ENCODE peak calls at places on chromosome 21, in eight cellular contexts. One of them, this sample, is unnamed.

GRCh38 chr21:25507522-25507921 is 99.8 kb downstream of the MRPL39 start:
- DNase-seq in HFF-Myc: no peak
- DNase-seq in kidney tubule cell: no peak
- DNase-seq in lower lobe of right lung: no peak
- DNase-seq in astrocyte: no peak
- DNase-seq in Panc1: no peak
- DNase-seq in lower leg skin: no peak
- DNase-seq in RPMI7951: no peak
- DNase-seq in this sample: no peak

GRCh38 chr21:45029968-45030636 is 44.3 kb upstream of the ADARB1 start:
- DNase-seq in lower leg skin: peak
- DNase-seq in astrocyte: no peak
- DNase-seq in Panc1: no peak
- DNase-seq in kidney tubule cell: no peak
- DNase-seq in RPMI7951: no peak
- DNase-seq in lower lobe of right lung: no peak
- DNase-seq in HFF-Myc: no peak
- DNase-seq in this sample: no peak

GRCh38 chr21:40658237-40658636 is 188.7 kb downstream of the DSCAM start:
- DNase-seq in kidney tubule cell: peak
- DNase-seq in lower leg skin: no peak
- DNase-seq in lower lobe of right lung: no peak
- DNase-seq in Panc1: no peak
- DNase-seq in astrocyte: no peak
- DNase-seq in RPMI7951: no peak
- DNase-seq in HFF-Myc: no peak
- DNase-seq in this sample: no peak

GRCh38 chr21:30345014-30345413 is 3.4 kb downstream of the KRTAP23-1 start:
- DNase-seq in kidney tubule cell: no peak
- DNase-seq in HFF-Myc: no peak
- DNase-seq in astrocyte: no peak
- DNase-seq in lower lobe of right lung: no peak
- DNase-seq in lower leg skin: no peak
- DNase-seq in RPMI7951: no peak
- DNase-seq in Panc1: no peak
- DNase-seq in this sample: no peak

GRCh38 chr21:25891596-25891995 is 156.8 kb downstream of the GABPA start:
- DNase-seq in lower lobe of right lung: no peak
- DNase-seq in lower leg skin: no peak
- DNase-seq in Panc1: no peak
- DNase-seq in RPMI7951: no peak
- DNase-seq in astrocyte: no peak
- DNase-seq in kidney tubule cell: no peak
- DNase-seq in HFF-Myc: no peak
- DNase-seq in this sample: no peak

GRCh38 chr21:46392921-46393320 is 65.8 kb upstream of the DIP2A start:
- DNase-seq in Panc1: no peak
- DNase-seq in lower leg skin: no peak
- DNase-seq in kidney tubule cell: no peak
- DNase-seq in HFF-Myc: peak
- DNase-seq in astrocyte: peak
- DNase-seq in lower lobe of right lung: peak
- DNase-seq in RPMI7951: no peak
- DNase-seq in this sample: no peak

GRCh38 chr21:37060296-37060695 is 12.6 kb downstream of the PIGP start:
- DNase-seq in HFF-Myc: peak
- DNase-seq in kidney tubule cell: peak
- DNase-seq in Panc1: peak
- DNase-seq in lower leg skin: no peak
- DNase-seq in astrocyte: peak
- DNase-seq in lower lobe of right lung: no peak
- DNase-seq in RPMI7951: peak
- DNase-seq in this sample: peak

GRCh38 chr21:42677339-42678117 is 24.1 kb downstream of the PDE9A start:
- DNase-seq in lower leg skin: no peak
- DNase-seq in kidney tubule cell: peak
- DNase-seq in Panc1: no peak
- DNase-seq in lower lobe of right lung: no peak
- DNase-seq in HFF-Myc: peak
- DNase-seq in astrocyte: peak
- DNase-seq in RPMI7951: peak
- DNase-seq in this sample: peak

GRCh38 chr21:15775981-15776380 is 46.2 kb downstream of the USP25 start:
- DNase-seq in Panc1: no peak
- DNase-seq in RPMI7951: peak
- DNase-seq in lower lobe of right lung: no peak
- DNase-seq in lower leg skin: no peak
- DNase-seq in kidney tubule cell: peak
- DNase-seq in astrocyte: peak
- DNase-seq in HFF-Myc: peak
- DNase-seq in this sample: peak

GRCh38 chr21:31248598-31248997 is 95.5 kb downstream of the TIAM1 start:
- DNase-seq in lower lobe of right lung: no peak
- DNase-seq in Panc1: no peak
- DNase-seq in kidney tubule cell: peak
- DNase-seq in RPMI7951: peak
- DNase-seq in lower leg skin: no peak
- DNase-seq in astrocyte: peak
- DNase-seq in HFF-Myc: no peak
- DNase-seq in this sample: peak

GRCh38 chr21:26095131-26095530 is 75.4 kb downstream of the APP start:
- DNase-seq in Panc1: no peak
- DNase-seq in astrocyte: no peak
- DNase-seq in lower lobe of right lung: no peak
- DNase-seq in HFF-Myc: no peak
- DNase-seq in RPMI7951: no peak
- DNase-seq in lower leg skin: no peak
- DNase-seq in kidney tubule cell: no peak
- DNase-seq in this sample: peak

GRCh38 chr21:34706337-34706736 is 37.5 kb downstream of the CLIC6 start:
- DNase-seq in astrocyte: no peak
- DNase-seq in lower lobe of right lung: no peak
- DNase-seq in RPMI7951: no peak
- DNase-seq in Panc1: no peak
- DNase-seq in kidney tubule cell: no peak
- DNase-seq in HFF-Myc: no peak
- DNase-seq in lower leg skin: peak
- DNase-seq in this sample: no peak

GRCh38 chr21:16775056-16775455 is 737.8 kb upstream of the CXADR start:
- DNase-seq in HFF-Myc: no peak
- DNase-seq in lower leg skin: no peak
- DNase-seq in kidney tubule cell: no peak
- DNase-seq in Panc1: no peak
- DNase-seq in astrocyte: no peak
- DNase-seq in lower lobe of right lung: no peak
- DNase-seq in RPMI7951: no peak
- DNase-seq in this sample: no peak

GRCh38 chr21:37555672-37556261 is 189.2 kb downstream of the DYRK1A start:
- DNase-seq in kidney tubule cell: no peak
- DNase-seq in RPMI7951: no peak
- DNase-seq in lower leg skin: peak
- DNase-seq in Panc1: no peak
- DNase-seq in lower lobe of right lung: no peak
- DNase-seq in astrocyte: no peak
- DNase-seq in HFF-Myc: no peak
- DNase-seq in this sample: no peak

GRCh38 chr21:45035477-45035848 is 38.9 kb upstream of the ADARB1 start:
- DNase-seq in lower leg skin: no peak
- DNase-seq in astrocyte: no peak
- DNase-seq in Panc1: no peak
- DNase-seq in HFF-Myc: no peak
- DNase-seq in RPMI7951: no peak
- DNase-seq in kidney tubule cell: no peak
- DNase-seq in lower lobe of right lung: no peak
- DNase-seq in this sample: no peak

GRCh38 chr21:37758997-37759396 is 157.3 kb downstream of the KCNJ6 start:
- DNase-seq in kidney tubule cell: peak
- DNase-seq in RPMI7951: peak
- DNase-seq in lower leg skin: no peak
- DNase-seq in Panc1: peak
- DNase-seq in lower lobe of right lung: no peak
- DNase-seq in astrocyte: peak
- DNase-seq in HFF-Myc: no peak
- DNase-seq in this sample: peak

GRCh38 chr21:46624050-46624449 is 11.4 kb upstream of the PRMT2 start:
- DNase-seq in lower leg skin: no peak
- DNase-seq in lower lobe of right lung: no peak
- DNase-seq in HFF-Myc: no peak
- DNase-seq in RPMI7951: no peak
- DNase-seq in Panc1: no peak
- DNase-seq in kidney tubule cell: no peak
- DNase-seq in astrocyte: no peak
- DNase-seq in this sample: no peak

GRCh38 chr21:36542312-36543101 is 62.6 kb upstream of the CLDN14 start:
- DNase-seq in lower leg skin: peak
- DNase-seq in HFF-Myc: no peak
- DNase-seq in astrocyte: no peak
- DNase-seq in RPMI7951: no peak
- DNase-seq in Panc1: no peak
- DNase-seq in kidney tubule cell: no peak
- DNase-seq in lower lobe of right lung: no peak
- DNase-seq in this sample: no peak

This sample was measured in mammary epithelial cell.